ENCODE peak calls at places on chromosome 19, in nine cellular contexts. Z is IMR-90; O is nucleus accumbens; E is kidney epithelial cell; H is CD4-positive, alpha-beta T cell; I is skeletal muscle cell; U is lung; T is Ammon's horn; N is retina. Y is an unnamed sample.

GRCh38 chr19:1213391-1214286 is 8.1 kb downstream of the STK11 start:
- DNase-seq in E (no peak), I (peak), O (peak), Z (peak), N (no peak), T (peak), U (peak), H (peak), Y (no peak)

GRCh38 chr19:18421371-18421959 is 2.3 kb downstream of the SSBP4 start:
- DNase-seq in T (peak), O (no peak), E (no peak), N (peak), U (no peak), I (no peak), H (no peak), Z (no peak), Y (no peak)

GRCh38 chr19:47122359-47123335 is 8.0 kb upstream of the SAE1 start:
- DNase-seq in T (no peak), E (no peak), Z (peak), I (no peak), O (no peak), H (no peak), N (no peak), U (no peak), Y (no peak)

GRCh38 chr19:37251308-37252229 is 33.6 kb downstream of the ZNF383 start:
- DNase-seq in I (peak), T (peak), H (no peak), Z (peak), N (peak), O (peak), E (peak), U (peak), Y (no peak)

GRCh38 chr19:49877879-49878743 is 609 bp downstream of the TBC1D17 start:
- DNase-seq in Z (peak), H (peak), E (no peak), I (peak), T (peak), O (peak), N (no peak), U (peak), Y (peak)

GRCh38 chr19:907183-907853 is 5.7 kb downstream of the R3HDM4 start:
- DNase-seq in U (no peak), O (no peak), N (no peak), T (no peak), Z (no peak), H (no peak), E (no peak), I (no peak), Y (no peak)

GRCh38 chr19:1465191-1466016 is 13.6 kb downstream of the C19orf25 start:
- DNase-seq in U (no peak), T (no peak), I (no peak), Z (peak), E (no peak), O (no peak), N (no peak), H (no peak), Y (no peak)

GRCh38 chr19:19554074-19555023 is 16.3 kb downstream of the CILP2 start:
- DNase-seq in O (no peak), T (no peak), U (peak), Z (peak), H (peak), N (peak), I (no peak), E (no peak), Y (peak)

GRCh38 chr19:37905936-37906867 is at the start of gene WDR87:
- DNase-seq in Z (no peak), O (no peak), I (no peak), E (no peak), N (peak), U (peak), T (peak), H (peak), Y (no peak)

GRCh38 chr19:10618846-10619245 is 6.5 kb upstream of the SLC44A2 start:
- DNase-seq in N (no peak), E (no peak), O (no peak), H (no peak), T (no peak), Z (no peak), I (no peak), U (no peak), Y (no peak)

GRCh38 chr19:17985037-17985818 is 18.3 kb downstream of the KCNN1 start:
- DNase-seq in U (no peak), H (no peak), I (no peak), Z (no peak), N (no peak), T (no peak), E (no peak), O (no peak), Y (no peak)

GRCh38 chr19:46204008-46204407 is 25.5 kb upstream of the IGFL1 start:
- DNase-seq in O (no peak), T (no peak), U (no peak), H (no peak), Z (no peak), N (no peak), E (no peak), I (no peak), Y (no peak)

GRCh38 chr19:36079389-36079788 is 24.7 kb downstream of the WDR62 start:
- DNase-seq in U (no peak), H (no peak), E (no peak), O (no peak), I (no peak), T (no peak), N (no peak), Z (no peak), Y (no peak)

GRCh38 chr19:2252481-2253105 is 3.5 kb downstream of the AMH start:
- DNase-seq in O (no peak), T (no peak), E (no peak), Z (no peak), H (no peak), U (no peak), N (peak), I (no peak), Y (no peak)

GRCh38 chr19:29841559-29842367 is 30.0 kb downstream of the CCNE1 start:
- DNase-seq in O (no peak), Z (peak), E (no peak), H (no peak), U (no peak), I (no peak), T (peak), N (no peak), Y (no peak)

GRCh38 chr19:19538077-19538764 is at the start of gene CILP2:
- DNase-seq in U (no peak), T (no peak), N (peak), Z (no peak), H (no peak), E (no peak), I (no peak), O (no peak), Y (no peak)

GRCh38 chr19:35945121-35945792 is 9.1 kb downstream of the LRFN3 start:
- DNase-seq in H (no peak), O (no peak), U (no peak), Z (no peak), I (no peak), T (no peak), N (no peak), E (no peak), Y (no peak)

GRCh38 chr19:46787331-46788100 is 878 bp downstream of the SLC1A5 start:
- DNase-seq in I (peak), E (no peak), H (peak), O (no peak), N (peak), U (peak), Z (peak), T (no peak), Y (no peak)

GRCh38 chr19:57755031-57755430 is 8.4 kb downstream of the ZNF776 start:
- DNase-seq in E (no peak), Z (no peak), T (no peak), U (no peak), O (no peak), N (no peak), H (no peak), I (no peak), Y (no peak)